ENCODE peak calls at places on chromosomes 2 and 18, in ten cellular contexts. A is GM12878, M is suprapubic skin, E is stomach, B is spleen, S is H1, I is prostate gland, K is Panc1, F is SK-N-SH, L is GM23338. X is an unnamed sample.

GRCh38 chr2:234679766-234680687 is 183.1 kb upstream of the ARL4C start:
- DNase-seq in A (no peak), M (peak; percentile 81), E (peak; percentile 55), B (no peak), S (no peak), I (no peak), K (peak; percentile 71), F (no peak), L (no peak), X (peak; percentile 83)

GRCh38 chr2:150138587-150138986 is 348.9 kb downstream of the RND3 start:
- DNase-seq in A (no peak), M (no peak), E (no peak), B (no peak), S (no peak), I (no peak), K (no peak), F (no peak), L (no peak), X (no peak)

GRCh38 chr2:203893386-203893785 is 25.8 kb downstream of the CTLA4 start:
- DNase-seq in A (no peak), M (no peak), E (no peak), B (no peak), S (no peak), I (no peak), K (no peak), F (no peak), L (no peak), X (no peak)

GRCh38 chr2:100235098-100235497 is 87.2 kb downstream of the LONRF2 start:
- DNase-seq in A (no peak), M (peak; percentile 48), E (peak; percentile 25), B (peak; percentile 93), S (no peak), I (no peak), K (no peak), F (no peak), L (peak; percentile 9), X (no peak)

GRCh38 chr2:176117162-176117822 is 714 bp downstream of the HOXD10 start:
- DNase-seq in A (no peak), M (no peak), E (no peak), B (no peak), S (no peak), I (no peak), K (no peak), F (no peak), L (no peak), X (no peak)

GRCh38 chr18:37567061-37567993 is 1.7 kb upstream of the CELF4 start:
- DNase-seq in A (no peak), M (peak; percentile 57), E (no peak), B (peak; percentile 65), S (no peak), I (no peak), K (no peak), F (peak; percentile 75), L (peak; percentile 28), X (no peak)

GRCh38 chr2:129779783-129780182 is 199.7 kb upstream of the RAB6C start:
- DNase-seq in A (no peak), M (peak; percentile 66), E (no peak), B (peak; percentile 68), S (no peak), I (no peak), K (no peak), F (no peak), L (no peak), X (peak; percentile 61)

GRCh38 chr2:188485496-188485895 is 193.8 kb downstream of the GULP1 start:
- DNase-seq in A (no peak), M (no peak), E (no peak), B (no peak), S (no peak), I (no peak), K (no peak), F (no peak), L (no peak), X (no peak)

DNA sequence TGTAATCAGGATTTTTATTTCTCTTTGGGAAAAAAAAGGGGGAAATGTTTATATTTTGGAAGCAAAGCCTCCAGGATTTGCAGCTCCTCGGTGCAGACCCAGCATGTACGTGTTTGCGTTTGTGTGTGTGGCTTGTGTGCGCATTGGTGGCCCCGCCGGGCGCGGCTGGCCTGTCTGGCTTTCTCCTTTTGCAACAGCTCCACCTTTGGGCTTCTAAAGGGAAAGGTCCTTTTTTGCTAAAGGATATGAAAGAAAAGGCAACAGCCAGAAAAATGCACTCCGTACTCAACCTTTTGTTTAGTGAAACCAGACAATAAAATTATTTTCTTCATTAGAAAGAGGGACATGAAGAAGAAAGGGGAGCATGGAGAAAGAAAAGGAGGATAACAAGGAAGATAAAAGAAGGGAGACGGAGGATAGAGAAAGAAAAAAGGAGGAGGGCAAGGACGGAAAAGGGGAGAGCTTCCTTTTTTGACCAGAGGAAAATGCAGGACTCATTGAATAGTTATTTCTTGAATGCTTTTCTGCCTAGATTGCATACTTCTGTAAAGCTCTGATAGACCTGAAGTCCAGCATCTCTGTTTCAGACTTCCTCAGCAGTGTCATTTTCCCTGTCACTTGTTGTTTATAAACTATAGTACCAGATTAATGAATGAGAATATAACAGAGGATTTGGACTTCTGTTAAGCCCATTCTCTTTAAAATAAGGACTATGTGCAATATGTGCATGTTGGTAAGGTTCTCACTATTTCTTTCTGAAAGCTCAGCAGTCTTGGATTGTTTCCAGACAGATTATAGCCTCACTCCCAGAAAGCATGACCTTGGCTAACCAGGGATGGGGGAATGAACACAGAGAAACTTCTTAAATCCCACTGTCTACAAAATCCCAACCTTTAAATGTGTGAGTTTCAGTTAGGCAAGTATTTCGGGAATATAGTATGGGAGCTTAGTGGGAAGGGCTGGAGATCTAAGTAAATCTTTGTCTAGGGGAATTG is 563.1 kb upstream of the PIK3C3 start:
- DNase-seq in A (no peak), M (no peak), E (peak; percentile 54), B (no peak), S (peak; percentile 49), I (peak; percentile 33), K (peak; percentile 4), F (peak; percentile 72), L (peak; percentile 91), X (no peak)
- TF ChIP-seq CTCF in A (peak; percentile 40), M (no peak), E (peak; percentile 23), B (no peak), S (peak; percentile 72), I (peak; percentile 44), K (peak; percentile 53), F (peak; percentile 86), L (peak; percentile 84), X (no peak)

GRCh38 chr2:9336534-9337354 is 86.6 kb downstream of the ITGB1BP1 start:
- DNase-seq in A (no peak), M (no peak), E (peak; percentile 77), B (no peak), S (no peak), I (peak; percentile 77), K (no peak), F (peak; percentile 84), L (no peak), X (no peak)
- TF ChIP-seq POLR2AphosphoS5 in A (no peak), M (no peak), E (no peak), B (no peak), S (no peak), I (peak; percentile 38), K (no peak), F (peak; percentile 66), L (no peak), X (no peak)

GRCh38 chr2:221370942-221371221 is 201.2 kb downstream of the EPHA4 start:
- DNase-seq in A (no peak), M (no peak), E (no peak), B (no peak), S (no peak), I (no peak), K (no peak), F (no peak), L (no peak), X (no peak)

GRCh38 chr2:221370076-221370941 is 201.8 kb downstream of the EPHA4 start:
- DNase-seq in A (no peak), M (no peak), E (no peak), B (no peak), S (no peak), I (no peak), K (no peak), F (no peak), L (no peak), X (no peak)

GRCh38 chr2:221371347-221371746 is 200.8 kb downstream of the EPHA4 start:
- DNase-seq in A (no peak), M (no peak), E (no peak), B (no peak), S (no peak), I (no peak), K (no peak), F (no peak), L (no peak), X (no peak)

GRCh38 chr2:221374234-221374633 is 197.9 kb downstream of the EPHA4 start:
- DNase-seq in A (no peak), M (no peak), E (no peak), B (no peak), S (no peak), I (no peak), K (no peak), F (no peak), L (no peak), X (no peak)

DNA sequence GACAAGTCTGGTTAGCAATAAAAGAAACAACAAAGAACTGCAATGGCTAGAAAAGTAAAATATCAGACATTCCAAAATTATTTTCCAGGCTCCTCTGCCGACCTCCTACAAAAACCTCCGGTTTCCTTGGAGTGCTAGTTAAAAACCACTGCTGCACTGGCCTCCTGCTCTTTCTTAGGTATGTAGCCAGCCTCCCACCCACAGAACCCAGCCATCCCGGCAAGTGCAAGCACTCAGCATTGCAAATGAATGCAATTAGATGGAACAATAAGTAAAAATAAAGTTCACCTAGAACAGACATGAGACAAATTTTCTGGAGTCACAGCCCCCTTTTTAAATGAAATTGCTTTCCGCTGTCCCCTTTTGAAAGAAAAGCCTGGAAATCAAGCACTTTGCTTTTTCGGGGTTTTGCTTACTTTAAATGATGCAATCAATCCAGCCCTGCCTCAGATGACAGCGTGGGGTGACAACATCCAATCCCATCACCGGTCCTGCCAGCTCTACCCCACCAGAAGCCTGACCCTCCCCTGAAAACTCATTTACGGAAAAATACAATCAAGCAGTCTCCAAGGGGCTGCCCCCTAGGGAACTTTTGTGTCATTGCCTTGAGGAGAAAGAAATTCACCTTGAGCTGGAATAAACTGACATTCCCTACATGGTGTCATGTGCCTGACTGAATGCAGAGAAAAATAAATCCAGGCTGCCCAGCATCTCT is 199.8 kb downstream of the EPHA4 start:
- DNase-seq in A (no peak), M (no peak), E (no peak), B (no peak), S (peak; percentile 9), I (no peak), K (no peak), F (no peak), L (peak; percentile 85), X (no peak)
- TF ChIP-seq CTCF in A (no peak), M (no peak), E (no peak), B (no peak), S (peak; percentile 43), I (no peak), K (peak; percentile 26), F (no peak), L (peak; percentile 58), X (no peak)

DNA sequence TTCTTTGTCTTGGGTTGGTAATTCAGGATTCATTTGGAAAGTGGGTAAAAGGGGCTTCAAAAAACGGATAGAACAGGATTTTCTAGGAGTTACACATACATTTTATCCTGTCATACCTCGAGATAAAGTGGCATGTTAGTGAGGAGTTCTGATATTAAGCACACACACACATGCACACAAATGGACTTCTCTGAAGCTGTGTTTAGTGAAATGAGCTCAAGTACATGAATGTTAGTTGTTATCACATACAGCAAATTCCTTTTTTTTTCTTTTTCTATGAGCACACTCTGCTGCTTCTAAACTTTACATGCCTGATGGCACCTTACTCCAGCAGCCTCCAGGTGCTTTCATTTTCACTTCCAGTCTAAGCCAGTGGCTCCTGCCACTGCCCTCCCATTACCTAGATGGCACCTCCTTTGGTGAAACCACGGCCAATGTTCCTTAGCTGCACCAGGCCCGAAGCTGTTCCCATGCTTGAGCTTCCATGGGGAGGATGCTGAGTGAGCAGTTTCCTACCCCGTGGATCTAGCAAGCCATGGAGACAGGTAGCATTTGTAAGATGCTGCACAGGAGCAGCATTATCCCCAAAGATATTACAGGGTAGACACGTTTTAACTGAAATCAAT is 49.7 kb downstream of the STAT1 start:
- DNase-seq in A (no peak), M (no peak), E (no peak), B (peak; percentile 50), S (no peak), I (no peak), K (no peak), F (no peak), L (no peak), X (no peak)
- TF ChIP-seq POLR2AphosphoS5 in A (peak; percentile 89), M (no peak), E (no peak), B (peak; percentile 48), S (no peak), I (no peak), K (no peak), F (no peak), L (no peak), X (no peak)

X was measured in vagina.